ENCODE peak calls at places on chromosomes 12 and 14, in five cellular contexts. F is kidney, L is transverse colon, V is choroid plexus epithelial cell, M is astrocyte of the cerebellum. D is an unnamed sample.

GRCh38 chr14:96264200-96264553 is 8.2 kb downstream of the BDKRB1 start:
- DNase-seq in L (no peak), F (no peak), V (no peak), M (no peak), D (no peak)

GRCh38 chr12:132907216-132907615 is 19.8 kb upstream of the CHFR start:
- DNase-seq in M (no peak), V (no peak), F (no peak), L (no peak), D (no peak)

GRCh38 chr12:12979731-12980259 is 20.3 kb downstream of the HEBP1 start:
- DNase-seq in V (peak; percentile 97), L (no peak), M (peak; percentile 87), F (no peak), D (peak; percentile 98)

GRCh38 chr12:116244001-116244400 is 33.5 kb downstream of the MED13L start:
- DNase-seq in V (peak; percentile 66), F (no peak), M (no peak), L (no peak), D (no peak)

GRCh38 chr12:29743072-29743471 is 40.7 kb downstream of the TMTC1 start:
- DNase-seq in M (no peak), V (no peak), F (no peak), L (no peak), D (no peak)

GRCh38 chr14:68364823-68365222 is 428.0 kb downstream of the ZFP36L1 start:
- DNase-seq in V (peak; percentile 25), M (no peak), F (no peak), L (no peak), D (no peak)

GRCh38 chr14:104502060-104502459 is 77.5 kb upstream of the C14orf180 start:
- DNase-seq in M (no peak), V (no peak), F (no peak), L (no peak), D (no peak)

GRCh38 chr12:96094201-96094600 is 58.8 kb upstream of the LTA4H start:
- DNase-seq in M (no peak), F (no peak), L (no peak), V (peak; percentile 61), D (no peak)

GRCh38 chr14:62001988-62002387 is 239.8 kb downstream of the SNAPC1 start:
- DNase-seq in V (no peak), L (no peak), M (no peak), F (no peak), D (no peak)

GRCh38 chr12:105705765-105706164 is 375.3 kb downstream of the C12orf75 start:
- DNase-seq in F (no peak), L (peak; percentile 53), V (peak; percentile 86), M (peak; percentile 59), D (no peak)

GRCh38 chr14:98138666-98139065 is 1133.3 kb downstream of the BCL11B start:
- DNase-seq in F (no peak), L (peak; percentile 10), V (no peak), M (no peak), D (no peak)

GRCh38 chr14:101810897-101811620 is 49.5 kb downstream of the PPP2R5C start:
- DNase-seq in F (no peak), V (peak; percentile 20), L (no peak), M (no peak), D (no peak)

GRCh38 chr12:68539615-68539952 is 71.1 kb upstream of the RAP1B start:
- DNase-seq in F (no peak), M (no peak), L (no peak), V (no peak), D (no peak)

GRCh38 chr14:99033951-99034350 is 238.0 kb downstream of the BCL11B start:
- DNase-seq in M (no peak), L (no peak), V (no peak), F (no peak), D (no peak)

GRCh38 chr12:41992029-41992428 is 152.6 kb downstream of the GXYLT1 start:
- DNase-seq in F (no peak), M (no peak), L (no peak), V (no peak), D (no peak)

GRCh38 chr12:119547016-119547415 is 46.6 kb upstream of the TMEM233 start:
- DNase-seq in F (no peak), M (no peak), L (no peak), V (no peak), D (no peak)

GRCh38 chr12:47391566-47391965 is 311.8 kb upstream of the AMIGO2 start:
- DNase-seq in L (peak; percentile 17), V (no peak), M (no peak), F (no peak), D (no peak)

GRCh38 chr12:77560714-77561113 is 270.0 kb upstream of the NAV3 start:
- DNase-seq in L (no peak), V (no peak), M (no peak), F (peak; percentile 46), D (no peak)

GRCh38 chr14:104219731-104220224 is 81.4 kb downstream of the KIF26A start:
- DNase-seq in F (peak; percentile 52), V (no peak), M (no peak), L (peak; percentile 6), D (no peak)

GRCh38 chr12:107320031-107320928 is 226.9 kb upstream of the CRY1 start:
- DNase-seq in V (peak; percentile 72), L (peak; percentile 38), F (peak; percentile 74), M (no peak), D (no peak)

GRCh38 chr12:23564454-23564853 is 385.0 kb downstream of the SOX5 start:
- DNase-seq in M (no peak), F (no peak), V (no peak), L (no peak), D (no peak)

GRCh38 chr14:42671636-42672035 is 1065.0 kb downstream of the LRFN5 start:
- DNase-seq in L (no peak), V (no peak), F (no peak), M (no peak), D (no peak)

GRCh38 chr12:2170376-2170775 is 117.6 kb downstream of the CACNA1C start:
- DNase-seq in L (no peak), V (peak; percentile 45), M (peak; percentile 33), F (no peak), D (no peak)

GRCh38 chr14:68549057-68549421 is 243.8 kb downstream of the ZFP36L1 start:
- DNase-seq in L (no peak), V (peak; percentile 64), M (no peak), F (no peak), D (peak; percentile 33)

GRCh38 chr12:89067436-89067835 is 284.9 kb downstream of the DUSP6 start:
- DNase-seq in F (no peak), L (no peak), V (peak; percentile 65), M (no peak), D (peak; percentile 71)

GRCh38 chr14:55944757-55945156 is 173.5 kb upstream of the PELI2 start:
- DNase-seq in M (no peak), F (no peak), L (no peak), V (no peak), D (no peak)

GRCh38 chr14:55938249-55938791 is 179.9 kb upstream of the PELI2 start:
- DNase-seq in V (no peak), F (peak; percentile 74), L (peak; percentile 11), M (no peak), D (peak; percentile 14)

GRCh38 chr14:55948399-55948798 is 169.8 kb upstream of the PELI2 start:
- DNase-seq in L (no peak), M (no peak), V (no peak), F (no peak), D (no peak)

GRCh38 chr14:55942101-55942645 is 176.0 kb upstream of the PELI2 start:
- DNase-seq in F (no peak), M (no peak), L (peak; percentile 9), V (no peak), D (no peak)

GRCh38 chr14:55942826-55943225 is 175.4 kb upstream of the PELI2 start:
- DNase-seq in M (no peak), F (no peak), L (no peak), V (no peak), D (no peak)
- TF ChIP-seq CTCF in M (no peak), F (no peak), L (no peak), V (no peak), D (no peak)

GRCh38 chr14:22856428-22856827 is 15.1 kb upstream of the LRP10 start:
- DNase-seq in V (no peak), L (no peak), F (no peak), M (no peak), D (no peak)

GRCh38 chr14:22852599-22852939 is 16.2 kb downstream of the MMP14 start:
- DNase-seq in F (no peak), M (no peak), L (no peak), V (no peak), D (no peak)

GRCh38 chr14:22854963-22855724 is 16.4 kb upstream of the LRP10 start:
- DNase-seq in V (no peak), M (no peak), F (peak; percentile 18), L (no peak), D (no peak)

GRCh38 chr14:22850944-22851790 is 14.8 kb downstream of the MMP14 start:
- DNase-seq in F (peak; percentile 94), L (peak; percentile 72), V (peak; percentile 96), M (peak; percentile 89), D (no peak)

DNA sequence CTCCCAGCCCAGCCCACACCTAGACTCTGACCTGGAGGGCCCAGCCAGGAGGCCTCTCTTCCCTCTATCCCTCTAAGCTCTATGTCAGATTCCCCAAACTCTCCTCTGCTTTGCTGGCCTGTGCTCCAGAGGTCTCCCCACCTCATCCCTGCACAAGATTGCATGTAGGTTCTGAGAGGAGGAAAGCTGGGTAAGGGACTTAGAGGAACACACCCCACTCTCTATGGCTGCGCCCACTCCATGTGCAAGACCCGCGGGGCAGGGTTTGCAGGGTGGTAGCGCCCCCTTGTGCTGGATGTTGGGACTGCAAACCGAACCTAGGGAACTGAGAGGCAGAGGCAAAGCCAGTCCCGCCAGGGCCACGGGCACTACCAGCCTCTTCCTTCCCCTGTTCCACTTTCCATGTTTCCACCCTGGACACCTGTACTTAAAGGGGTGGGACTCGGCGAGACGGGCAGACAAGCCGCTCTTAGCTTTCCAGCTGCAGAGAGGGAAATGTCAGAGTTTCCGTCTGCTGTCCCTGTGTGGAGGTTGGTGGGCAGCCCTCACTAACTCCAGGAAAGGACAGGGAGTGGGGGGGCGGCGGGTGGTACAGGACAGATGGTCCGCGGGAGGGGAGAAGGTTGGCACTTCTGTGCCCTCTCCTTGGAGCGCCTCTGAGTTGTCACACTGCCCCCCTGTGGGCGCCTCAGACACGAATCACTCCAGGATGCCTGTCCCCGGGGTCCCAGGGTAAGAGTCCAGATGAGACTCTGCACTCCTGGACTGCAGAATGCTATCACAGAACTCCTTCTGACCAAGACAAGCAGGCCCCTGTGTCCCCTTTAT is 16.8 kb downstream of the MMP14 start:
- DNase-seq in L (peak; percentile 96), M (no peak), V (peak; percentile 91), F (peak; percentile 92), D (no peak)
- H3K4me3 ChIP-seq in L (peak overlapping the region; percentile 32), M (peak overlapping the region; percentile 33), V (peak overlapping the region; percentile 57), F (peak overlapping the region; percentile 71), D (peak overlapping the region; percentile 59)

GRCh38 chr14:63134801-63135200 is 69.4 kb upstream of the RHOJ start:
- DNase-seq in F (no peak), M (peak; percentile 4), L (no peak), V (peak; percentile 35), D (no peak)
- TF ChIP-seq CTCF in F (no peak), M (peak; percentile 55), L (no peak), V (peak; percentile 39), D (peak; percentile 3)

DNA sequence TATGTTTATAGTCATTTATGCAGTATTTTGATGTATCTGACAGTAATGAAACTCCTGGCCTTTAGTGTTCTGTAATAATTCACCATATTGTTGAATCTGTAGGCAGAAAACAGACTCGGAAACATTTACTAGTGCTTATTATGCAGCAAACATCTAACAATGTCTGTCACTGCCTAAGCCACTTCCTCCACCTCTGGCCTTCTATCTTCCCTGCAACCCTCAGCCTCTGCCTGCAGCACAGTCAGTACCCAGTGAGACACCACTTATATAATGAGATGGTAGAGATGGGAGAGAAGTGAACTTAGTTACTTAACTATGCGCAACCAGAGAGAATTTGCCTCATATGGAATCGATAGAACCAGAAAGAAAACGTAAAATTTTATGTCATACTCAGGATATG is 184.7 kb downstream of the AEBP2 start:
- DNase-seq in F (no peak), M (no peak), L (no peak), V (no peak), D (no peak)
- H3K4me3 ChIP-seq in F (no peak overlapping the region), M (no peak overlapping the region), L (no peak overlapping the region), V (no peak overlapping the region), D (no peak overlapping the region)

GRCh38 chr14:37116933-37117844 is 55.2 kb downstream of the SLC25A21 start:
- DNase-seq in M (peak; percentile 68), L (no peak), F (no peak), V (peak; percentile 91), D (no peak)
- TF ChIP-seq CTCF in M (peak; percentile 69), L (no peak), F (no peak), V (peak; percentile 78), D (peak; percentile 55)

D was measured in AG04449.